ENCODE peak calls at places on chromosomes 11 and 22, in five cellular contexts. K, R, Q, C and P are unnamed samples.

GRCh38 chr11:132519226-132519860 is 1013.0 kb downstream of the OPCML start:
- DNase-seq in Q (no peak), K (no peak), R (no peak), C (no peak), P (no peak)

GRCh38 chr11:128734439-128735224 is 40.8 kb downstream of the FLI1 start:
- DNase-seq in R (peak; percentile 62), Q (no peak), C (no peak), K (no peak), P (peak; percentile 92)

GRCh38 chr11:69915501-69916250 is 96.5 kb upstream of the FGF3 start:
- DNase-seq in K (peak; percentile 31), C (peak; percentile 89), Q (peak; percentile 2), R (peak; percentile 53), P (peak; percentile 22)

GRCh38 chr11:31802609-31802989 is 8.5 kb downstream of the PAX6 start:
- DNase-seq in R (no peak), K (no peak), Q (no peak), C (no peak), P (no peak)

GRCh38 chr22:42770448-42770726 is 49.7 kb upstream of the A4GALT start:
- DNase-seq in K (no peak), Q (no peak), C (no peak), R (no peak), P (no peak)

GRCh38 chr11:67264886-67265632 is 1.2 kb upstream of the GRK2 start:
- DNase-seq in K (peak; percentile 74), C (no peak), Q (no peak), R (no peak), P (no peak)

GRCh38 chr11:111520565-111520964 is 6.0 kb downstream of the HOATZ start:
- DNase-seq in Q (no peak), R (no peak), C (no peak), K (no peak), P (no peak)

GRCh38 chr11:19276859-19277808 is 36.4 kb upstream of the E2F8 start:
- DNase-seq in Q (no peak), R (no peak), K (peak; percentile 93), C (no peak), P (peak; percentile 74)

GRCh38 chr11:61091373-61092279 is 10.7 kb upstream of the CD5 start:
- DNase-seq in K (peak; percentile 13), C (peak; percentile 31), R (no peak), Q (no peak), P (no peak)

GRCh38 chr11:17972987-17973386 is 39.9 kb downstream of the SERGEF start:
- DNase-seq in R (peak; percentile 21), K (peak; percentile 94), Q (no peak), C (peak; percentile 80), P (no peak)

GRCh38 chr11:88709567-88709966 is 356.2 kb downstream of the GRM5 start:
- DNase-seq in R (no peak), C (no peak), K (peak; percentile 53), Q (no peak), P (no peak)